ENCODE peak calls at places on chromosomes 4 and X, in ten cellular contexts. X is Kasumi-1; V is CD8-positive, alpha-beta memory T cell; Y is chondrocyte; O is suprapubic skin; J is GM04503; K is caudate nucleus; E is AG08396; L is DMS53; Q is mesothelial cell of epicardium. M is an unnamed sample.

GRCh38 chr4:98573791-98574190 is 84.6 kb downstream of the TSPAN5 start:
- DNase-seq in Q (no peak), E (no peak), V (no peak), X (no peak), L (peak; percentile 15), O (no peak), Y (no peak), K (no peak), J (no peak), M (no peak)

GRCh38 chr4:89056953-89057398 is at the start of gene FAM13A:
- DNase-seq in V (no peak), Y (no peak), O (peak; percentile 87), X (peak; percentile 76), J (peak; percentile 72), L (peak; percentile 91), Q (peak; percentile 41), K (peak; percentile 35), E (peak; percentile 77), M (no peak)

GRCh38 chr4:104394409-104394813 is 100.3 kb downstream of the CXXC4 start:
- DNase-seq in X (no peak), Q (no peak), J (no peak), K (peak; percentile 19), V (no peak), L (peak; percentile 64), Y (no peak), E (no peak), O (no peak), M (no peak)

GRCh38 chr4:77538144-77538543 is 67.5 kb upstream of the CXCL13 start:
- DNase-seq in V (no peak), K (no peak), X (no peak), Y (no peak), Q (no peak), L (peak; percentile 72), O (no peak), J (peak; percentile 19), E (peak; percentile 16), M (no peak)

GRCh38 chrX:154486052-154486395 is 391 bp downstream of the UBL4A start:
- DNase-seq in E (no peak), L (peak; percentile 59), K (no peak), J (no peak), O (no peak), V (peak; percentile 61), X (no peak), Y (peak; percentile 89), Q (no peak), M (no peak)

GRCh38 chr4:40837094-40837870 is 87.5 kb downstream of the NSUN7 start:
- DNase-seq in K (no peak), Q (no peak), E (no peak), J (no peak), Y (no peak), X (no peak), L (no peak), O (no peak), V (no peak), M (no peak)

GRCh38 chr4:1614502-1614853 is 69.6 kb downstream of the FAM53A start:
- DNase-seq in Q (no peak), J (no peak), X (no peak), V (no peak), E (no peak), Y (no peak), O (no peak), K (no peak), L (no peak), M (no peak)

GRCh38 chr4:38926917-38927316 is 59.3 kb downstream of the FAM114A1 start:
- DNase-seq in K (no peak), L (no peak), O (no peak), V (no peak), E (no peak), Q (no peak), J (no peak), X (no peak), Y (no peak), M (no peak)

GRCh38 chr4:40196724-40197281 is at the start of gene RHOH:
- DNase-seq in O (no peak), J (no peak), Y (no peak), E (no peak), V (peak; percentile 90), X (peak; percentile 82), K (no peak), L (peak; percentile 18), Q (no peak), M (no peak)

GRCh38 chr4:22003878-22004277 is 55.3 kb upstream of the KCNIP4 start:
- DNase-seq in K (no peak), X (no peak), E (no peak), L (no peak), J (no peak), O (no peak), Q (no peak), V (no peak), Y (no peak), M (no peak)

GRCh38 chrX:7158468-7158990 is 10.6 kb upstream of the PUDP start:
- DNase-seq in V (no peak), K (no peak), X (no peak), L (no peak), J (no peak), O (no peak), Q (no peak), E (no peak), Y (no peak), M (no peak)

GRCh38 chrX:40607381-40607780 is 15.8 kb upstream of the MPC1L start:
- DNase-seq in E (no peak), V (no peak), J (no peak), L (no peak), Q (no peak), K (no peak), Y (no peak), O (no peak), X (no peak), M (no peak)

GRCh38 chrX:136708348-136708747 is 60.4 kb downstream of the CD40LG start:
- DNase-seq in E (no peak), Q (no peak), L (peak; percentile 50), V (no peak), X (peak; percentile 51), O (no peak), J (no peak), K (no peak), Y (no peak), M (no peak)

GRCh38 chr4:26916195-26916594 is 55.6 kb downstream of the STIM2 start:
- DNase-seq in L (peak; percentile 8), O (no peak), K (no peak), Q (no peak), Y (no peak), E (peak; percentile 13), V (no peak), J (peak; percentile 3), X (peak; percentile 48), M (no peak)

GRCh38 chr4:80112236-80112635 is 39.2 kb upstream of the ANTXR2 start:
- DNase-seq in E (no peak), O (peak; percentile 81), L (no peak), Q (no peak), K (no peak), V (no peak), X (no peak), Y (no peak), J (peak; percentile 58), M (no peak)

GRCh38 chrX:103789004-103789403 is 12.4 kb downstream of the PLP1 start:
- DNase-seq in V (no peak), X (no peak), J (no peak), Y (no peak), E (no peak), K (no peak), Q (no peak), O (no peak), L (no peak), M (no peak)

GRCh38 chr4:57061395-57061794 is 48.8 kb downstream of the IGFBP7 start:
- DNase-seq in J (no peak), K (no peak), O (no peak), Q (no peak), Y (no peak), E (peak; percentile 35), V (no peak), X (no peak), L (no peak), M (no peak)

GRCh38 chr4:5051210-5051691 is at the start of gene STK32B:
- DNase-seq in L (peak; percentile 89), V (no peak), X (peak; percentile 55), Q (peak; percentile 46), K (no peak), E (peak; percentile 87), J (no peak), O (peak; percentile 84), Y (peak; percentile 90), M (no peak)

GRCh38 chr4:145909773-145910172 is 28.9 kb downstream of the ZNF827 start:
- DNase-seq in E (no peak), K (no peak), Y (no peak), Q (no peak), X (peak; percentile 11), L (peak; percentile 62), J (no peak), O (no peak), V (no peak), M (no peak)

GRCh38 chr4:112881842-112882241 is 167.6 kb upstream of the ANK2 start:
- DNase-seq in E (no peak), Q (no peak), O (no peak), X (no peak), J (no peak), K (no peak), V (no peak), L (no peak), Y (no peak), M (no peak)

GRCh38 chr4:69503558-69503957 is 7.9 kb upstream of the UGT2B4 start:
- DNase-seq in E (no peak), J (no peak), Q (no peak), Y (no peak), L (no peak), K (no peak), V (no peak), O (no peak), X (no peak), M (no peak)

GRCh38 chrX:114626323-114626722 is 42.4 kb downstream of the HTR2C start:
- DNase-seq in X (peak; percentile 2), E (no peak), Q (no peak), J (no peak), V (no peak), L (peak; percentile 56), K (no peak), Y (no peak), O (no peak), M (no peak)

GRCh38 chrX:20740443-20740842 is 473.7 kb upstream of the RPS6KA3 start:
- DNase-seq in L (peak; percentile 16), X (no peak), Y (no peak), E (no peak), Q (no peak), J (no peak), O (no peak), V (no peak), K (no peak), M (no peak)

GRCh38 chrX:2320580-2321327 is 180.0 kb downstream of the DHRSX start:
- DNase-seq in J (peak; percentile 41), K (no peak), O (no peak), L (no peak), V (no peak), Y (no peak), E (peak; percentile 41), Q (no peak), X (no peak), M (no peak)

GRCh38 chrX:145843196-145843595 is 25.6 kb downstream of the SLITRK2 start:
- DNase-seq in Y (no peak), E (no peak), Q (no peak), J (no peak), V (no peak), L (no peak), K (peak; percentile 3), O (no peak), X (no peak), M (no peak)

M was measured in GM18507.